ENCODE peak calls at places on chromosomes 6 and 20, in ten cellular contexts. A is adipocyte; U is ACHN; C is AG08396; K is neural progenitor cell; H is HT-29; V is NCI-H1436; J is thoracic aorta; L is naive thymus-derived CD4-positive, alpha-beta T cell; Z is RPMI8226. F is an unnamed sample.

GRCh38 chr6:129929433-129929832 is 68.3 kb upstream of the TMEM244 start:
- DNase-seq in A (peak), U (no peak), C (peak), K (no peak), H (no peak), V (no peak), J (no peak), L (no peak), Z (no peak), F (no peak)

GRCh38 chr6:42025066-42025789 is 25.1 kb upstream of the TAF8 start:
- DNase-seq in A (no peak), U (no peak), C (no peak), K (no peak), H (no peak), V (no peak), J (no peak), L (no peak), Z (peak), F (no peak)

GRCh38 chr6:89217308-89217999 is at the start of gene GABRR1:
- DNase-seq in A (no peak), U (no peak), C (no peak), K (no peak), H (peak), V (no peak), J (no peak), L (no peak), Z (no peak), F (no peak)

GRCh38 chr20:8018928-8019177 is 708 bp downstream of the TMX4 start:
- DNase-seq in A (no peak), U (no peak), C (no peak), K (no peak), H (no peak), V (peak), J (no peak), L (peak), Z (no peak), F (no peak)

GRCh38 chr6:165566088-165566828 is 96.8 kb downstream of the PDE10A start:
- DNase-seq in A (no peak), U (no peak), C (no peak), K (no peak), H (no peak), V (no peak), J (no peak), L (no peak), Z (no peak), F (no peak)

GRCh38 chr6:44010411-44011349 is 116.6 kb downstream of the MRPL14 start:
- DNase-seq in A (peak), U (peak), C (peak), K (no peak), H (no peak), V (no peak), J (no peak), L (no peak), Z (peak), F (peak)

GRCh38 chr6:151647871-151648639 is 154.2 kb downstream of the CCDC170 start:
- DNase-seq in A (peak), U (no peak), C (no peak), K (peak), H (peak), V (no peak), J (no peak), L (no peak), Z (peak), F (peak)

GRCh38 chr20:21514553-21515251 is 838 bp upstream of the NKX2-2 start:
- DNase-seq in A (no peak), U (no peak), C (peak), K (peak), H (no peak), V (no peak), J (no peak), L (no peak), Z (no peak), F (peak)

GRCh38 chr20:38842558-38842981 is 37.1 kb downstream of the PPP1R16B start:
- DNase-seq in A (no peak), U (no peak), C (no peak), K (no peak), H (no peak), V (no peak), J (no peak), L (no peak), Z (peak), F (no peak)

GRCh38 chr20:36861875-36862801 is 13.8 kb upstream of the TLDC2 start:
- DNase-seq in A (peak), U (peak), C (peak), K (peak), H (peak), V (no peak), J (peak), L (no peak), Z (no peak), F (peak)

GRCh38 chr20:49446808-49447207 is 35.7 kb downstream of the KCNB1 start:
- DNase-seq in A (peak), U (no peak), C (no peak), K (peak), H (no peak), V (no peak), J (peak), L (no peak), Z (no peak), F (peak)

GRCh38 chr6:151916075-151916474 is 108.6 kb downstream of the ESR1 start:
- DNase-seq in A (peak), U (no peak), C (no peak), K (no peak), H (no peak), V (no peak), J (no peak), L (no peak), Z (no peak), F (no peak)

GRCh38 chr6:53195048-53195447 is 46.4 kb upstream of the GCM1 start:
- DNase-seq in A (no peak), U (no peak), C (no peak), K (no peak), H (no peak), V (no peak), J (no peak), L (no peak), Z (no peak), F (no peak)

GRCh38 chr6:34981951-34982350 is 92.9 kb downstream of the ANKS1A start:
- DNase-seq in A (peak), U (no peak), C (peak), K (no peak), H (no peak), V (no peak), J (no peak), L (no peak), Z (no peak), F (no peak)

GRCh38 chr20:15895560-15896084 is 677.6 kb downstream of the KIF16B start:
- DNase-seq in A (no peak), U (no peak), C (no peak), K (no peak), H (no peak), V (no peak), J (no peak), L (no peak), Z (no peak), F (no peak)

GRCh38 chr6:15966000-15966399 is 162.9 kb upstream of the MYLIP start:
- DNase-seq in A (no peak), U (no peak), C (no peak), K (no peak), H (no peak), V (no peak), J (no peak), L (no peak), Z (no peak), F (no peak)

GRCh38 chr6:27091661-27092315 is 155.7 kb upstream of the PRSS16 start:
- DNase-seq in A (peak), U (peak), C (peak), K (peak), H (peak), V (no peak), J (no peak), L (no peak), Z (peak), F (peak)

GRCh38 chr6:166466178-166467122 is 83.7 kb upstream of the MPC1 start:
- DNase-seq in A (peak), U (peak), C (peak), K (no peak), H (no peak), V (no peak), J (no peak), L (no peak), Z (no peak), F (no peak)

GRCh38 chr20:17835941-17836861 is 132.4 kb downstream of the SNX5 start:
- DNase-seq in A (peak), U (no peak), C (peak), K (peak), H (no peak), V (no peak), J (peak), L (no peak), Z (no peak), F (no peak)

GRCh38 chr6:2307794-2308193 is 62.4 kb upstream of the GMDS start:
- DNase-seq in A (no peak), U (no peak), C (no peak), K (no peak), H (no peak), V (no peak), J (no peak), L (no peak), Z (no peak), F (no peak)

GRCh38 chr20:55415567-55416142 is 589.7 kb downstream of the CBLN4 start:
- DNase-seq in A (peak), U (peak), C (no peak), K (peak), H (peak), V (no peak), J (no peak), L (no peak), Z (peak), F (no peak)

GRCh38 chr6:24529985-24530384 is 35.2 kb downstream of the ALDH5A1 start:
- DNase-seq in A (peak), U (no peak), C (no peak), K (no peak), H (no peak), V (no peak), J (no peak), L (no peak), Z (no peak), F (no peak)

GRCh38 chr6:154206984-154207383 is 149.6 kb downstream of the IPCEF1 start:
- DNase-seq in A (no peak), U (no peak), C (no peak), K (no peak), H (no peak), V (no peak), J (no peak), L (no peak), Z (no peak), F (no peak)

GRCh38 chr20:29472606-29473005 is 1784.9 kb upstream of the DEFB115 start:
- DNase-seq in A (no peak), U (no peak), C (no peak), K (no peak), H (no peak), V (no peak), J (no peak), L (no peak), Z (no peak), F (no peak)

GRCh38 chr20:59673288-59673997 is 69.1 kb downstream of the PHACTR3 start:
- DNase-seq in A (no peak), U (no peak), C (no peak), K (no peak), H (no peak), V (no peak), J (no peak), L (no peak), Z (no peak), F (no peak)

GRCh38 chr20:32858189-32858588 is 534 bp upstream of the EFCAB8 start:
- DNase-seq in A (no peak), U (no peak), C (no peak), K (no peak), H (no peak), V (no peak), J (no peak), L (no peak), Z (no peak), F (no peak)

GRCh38 chr6:33000053-33000452 is 9.3 kb downstream of the HLA-DOA start:
- DNase-seq in A (no peak), U (no peak), C (no peak), K (peak), H (no peak), V (peak), J (no peak), L (peak), Z (peak), F (peak)

GRCh38 chr6:127051571-127052260 is 66.8 kb upstream of the RSPO3 start:
- DNase-seq in A (peak), U (no peak), C (no peak), K (no peak), H (no peak), V (no peak), J (no peak), L (no peak), Z (no peak), F (no peak)

GRCh38 chr6:84094050-84094435 is 60.5 kb downstream of the MRAP2 start:
- DNase-seq in A (no peak), U (no peak), C (no peak), K (no peak), H (no peak), V (no peak), J (no peak), L (no peak), Z (no peak), F (no peak)

GRCh38 chr20:15642676-15643075 is 930.6 kb downstream of the KIF16B start:
- DNase-seq in A (peak), U (no peak), C (peak), K (no peak), H (no peak), V (no peak), J (no peak), L (no peak), Z (no peak), F (no peak)

GRCh38 chr6:33297406-33297955 is 1.3 kb downstream of the RGL2 start:
- DNase-seq in A (no peak), U (no peak), C (no peak), K (peak), H (peak), V (no peak), J (no peak), L (no peak), Z (peak), F (peak)

GRCh38 chr6:165837948-165838745 is 175.1 kb upstream of the PDE10A start:
- DNase-seq in A (no peak), U (no peak), C (no peak), K (no peak), H (no peak), V (no peak), J (no peak), L (no peak), Z (no peak), F (no peak)

GRCh38 chr6:6654599-6655575 is 66.4 kb downstream of the LY86 start:
- DNase-seq in A (no peak), U (no peak), C (no peak), K (no peak), H (no peak), V (no peak), J (no peak), L (peak), Z (no peak), F (no peak)

GRCh38 chr6:168299541-168300511 is 19.8 kb downstream of the DACT2 start:
- DNase-seq in A (no peak), U (no peak), C (no peak), K (no peak), H (no peak), V (no peak), J (no peak), L (no peak), Z (no peak), F (no peak)

GRCh38 chr6:157952751-157953479 is 28.7 kb upstream of the SYNJ2 start:
- DNase-seq in A (no peak), U (no peak), C (no peak), K (no peak), H (no peak), V (no peak), J (no peak), L (no peak), Z (no peak), F (no peak)

GRCh38 chr20:49919009-49919408 is 3.7 kb upstream of the SPATA2 start:
- DNase-seq in A (no peak), U (no peak), C (no peak), K (no peak), H (no peak), V (no peak), J (no peak), L (no peak), Z (no peak), F (no peak)

GRCh38 chr6:50655848-50656453 is 57.4 kb upstream of the TFAP2D start:
- DNase-seq in A (peak), U (peak), C (no peak), K (peak), H (peak), V (peak), J (no peak), L (no peak), Z (peak), F (peak)

GRCh38 chr6:139627091-139627490 is 252.6 kb upstream of the CITED2 start:
- DNase-seq in A (no peak), U (no peak), C (no peak), K (no peak), H (no peak), V (no peak), J (no peak), L (no peak), Z (no peak), F (peak)

F was measured in endodermal cell.